ENCODE peak calls at places on chromosomes 3 and 15, in four cellular contexts. One of them, this sample, is unnamed.

GRCh38 chr3:155078959-155079794 is 942 bp upstream of the MME start:
- DNase-seq in mesendoderm: peak; percentile 79
- DNase-seq in esophagus squamous epithelium: no peak
- DNase-seq in cardiac muscle cell: no peak
- DNase-seq in this sample: no peak

GRCh38 chr3:58564456-58565160 is 12.6 kb downstream of the FAM107A start:
- DNase-seq in cardiac muscle cell: no peak
- DNase-seq in mesendoderm: peak; percentile 55
- DNase-seq in esophagus squamous epithelium: no peak
- DNase-seq in this sample: peak; percentile 74

GRCh38 chr3:190883973-190884832 is 21.7 kb upstream of the GMNC start:
- DNase-seq in cardiac muscle cell: peak; percentile 68
- DNase-seq in mesendoderm: peak; percentile 65
- DNase-seq in esophagus squamous epithelium: no peak
- DNase-seq in this sample: no peak

GRCh38 chr15:34360298-34360697 is 6.7 kb downstream of the LPCAT4 start:
- DNase-seq in cardiac muscle cell: no peak
- DNase-seq in mesendoderm: peak; percentile 93
- DNase-seq in esophagus squamous epithelium: no peak
- DNase-seq in this sample: no peak

GRCh38 chr15:45121706-45122417 is 7.7 kb downstream of the DUOXA2 start:
- DNase-seq in mesendoderm: peak; percentile 51
- DNase-seq in cardiac muscle cell: no peak
- DNase-seq in esophagus squamous epithelium: no peak
- DNase-seq in this sample: no peak

GRCh38 chr3:156305672-156306071 is 185.3 kb downstream of the KCNAB1 start:
- DNase-seq in mesendoderm: no peak
- DNase-seq in esophagus squamous epithelium: no peak
- DNase-seq in cardiac muscle cell: no peak
- DNase-seq in this sample: no peak

GRCh38 chr3:7536510-7536909 is 675.6 kb downstream of the GRM7 start:
- DNase-seq in cardiac muscle cell: no peak
- DNase-seq in esophagus squamous epithelium: no peak
- DNase-seq in mesendoderm: no peak
- DNase-seq in this sample: no peak

GRCh38 chr3:181555681-181556080 is 156.0 kb upstream of the SOX2 start:
- DNase-seq in cardiac muscle cell: no peak
- DNase-seq in esophagus squamous epithelium: no peak
- DNase-seq in mesendoderm: no peak
- DNase-seq in this sample: no peak

GRCh38 chr15:65208656-65209055 is 2.6 kb downstream of the CILP start:
- DNase-seq in mesendoderm: peak; percentile 75
- DNase-seq in cardiac muscle cell: no peak
- DNase-seq in esophagus squamous epithelium: no peak
- DNase-seq in this sample: no peak

GRCh38 chr3:71876135-71876534 is 91.2 kb upstream of the PROK2 start:
- DNase-seq in esophagus squamous epithelium: no peak
- DNase-seq in mesendoderm: peak; percentile 28
- DNase-seq in cardiac muscle cell: no peak
- DNase-seq in this sample: no peak

GRCh38 chr3:58482917-58483636 is 8.8 kb upstream of the KCTD6 start:
- DNase-seq in cardiac muscle cell: no peak
- DNase-seq in mesendoderm: no peak
- DNase-seq in esophagus squamous epithelium: no peak
- DNase-seq in this sample: no peak

GRCh38 chr3:9727743-9728142 is 3.8 kb upstream of the BRPF1 start:
- DNase-seq in cardiac muscle cell: no peak
- DNase-seq in mesendoderm: no peak
- DNase-seq in esophagus squamous epithelium: no peak
- DNase-seq in this sample: no peak

GRCh38 chr3:52205727-52206372 is 7.9 kb downstream of the ALAS1 start:
- DNase-seq in mesendoderm: no peak
- DNase-seq in cardiac muscle cell: no peak
- DNase-seq in esophagus squamous epithelium: no peak
- DNase-seq in this sample: no peak

GRCh38 chr15:29103825-29104565 is 165.6 kb downstream of the NSMCE3 start:
- DNase-seq in mesendoderm: peak; percentile 91
- DNase-seq in esophagus squamous epithelium: no peak
- DNase-seq in cardiac muscle cell: peak; percentile 87
- DNase-seq in this sample: no peak

GRCh38 chr3:48433472-48434118 is 3.7 kb upstream of the PLXNB1 start:
- DNase-seq in cardiac muscle cell: no peak
- DNase-seq in mesendoderm: no peak
- DNase-seq in esophagus squamous epithelium: no peak
- DNase-seq in this sample: no peak
- H3K4me3 ChIP-seq in cardiac muscle cell: no peak overlapping the region
- H3K4me3 ChIP-seq in mesendoderm: no peak overlapping the region
- H3K4me3 ChIP-seq in esophagus squamous epithelium: peak overlapping the region; percentile 1
- H3K4me3 ChIP-seq in this sample: peak overlapping the region; percentile 22

DNA sequence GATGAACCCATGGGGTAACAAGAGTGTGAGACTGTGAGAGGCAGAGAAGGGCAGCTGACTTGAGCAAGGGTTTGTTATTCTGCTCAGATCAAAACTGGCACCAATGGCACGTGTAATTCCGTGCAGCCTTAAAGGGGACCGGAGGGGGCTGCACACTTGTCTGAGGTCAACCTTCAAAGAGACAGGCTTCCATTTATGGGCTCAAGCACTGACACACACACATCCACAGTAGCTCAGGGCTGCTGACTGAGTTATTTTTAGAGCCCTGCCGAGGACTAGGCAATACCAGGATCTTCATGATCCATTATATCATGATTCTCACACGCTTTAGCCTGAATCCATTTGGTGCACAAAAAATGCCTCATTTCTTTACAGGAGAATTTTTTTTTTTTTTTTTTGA is 20.6 kb upstream of the SPTBN5 start:
- DNase-seq in esophagus squamous epithelium: no peak
- DNase-seq in cardiac muscle cell: peak; percentile 91
- DNase-seq in mesendoderm: no peak
- DNase-seq in this sample: no peak
- H3K4me1 ChIP-seq in esophagus squamous epithelium: peaks cover 62% of the 10 kb centered on the region
- H3K4me1 ChIP-seq in cardiac muscle cell: peaks cover 64% of the 10 kb centered on the region
- H3K4me1 ChIP-seq in mesendoderm: no peaks in the 10 kb centered on the region
- H3K4me1 ChIP-seq in this sample: peaks cover 13% of the 10 kb centered on the region

GRCh38 chr3:149752051-149752787 is at the start of gene COMMD2:
- DNase-seq in esophagus squamous epithelium: peak; percentile 28
- DNase-seq in cardiac muscle cell: peak; percentile 89
- DNase-seq in mesendoderm: peak; percentile 96
- DNase-seq in this sample: no peak

GRCh38 chr3:149753717-149754116 is 1.4 kb upstream of the COMMD2 start:
- DNase-seq in cardiac muscle cell: no peak
- DNase-seq in mesendoderm: no peak
- DNase-seq in esophagus squamous epithelium: no peak
- DNase-seq in this sample: no peak

GRCh38 chr3:149751551-149751950 is 738 bp downstream of the COMMD2 start:
- DNase-seq in mesendoderm: peak; percentile 33
- DNase-seq in esophagus squamous epithelium: no peak
- DNase-seq in cardiac muscle cell: no peak
- DNase-seq in this sample: no peak

DNA sequence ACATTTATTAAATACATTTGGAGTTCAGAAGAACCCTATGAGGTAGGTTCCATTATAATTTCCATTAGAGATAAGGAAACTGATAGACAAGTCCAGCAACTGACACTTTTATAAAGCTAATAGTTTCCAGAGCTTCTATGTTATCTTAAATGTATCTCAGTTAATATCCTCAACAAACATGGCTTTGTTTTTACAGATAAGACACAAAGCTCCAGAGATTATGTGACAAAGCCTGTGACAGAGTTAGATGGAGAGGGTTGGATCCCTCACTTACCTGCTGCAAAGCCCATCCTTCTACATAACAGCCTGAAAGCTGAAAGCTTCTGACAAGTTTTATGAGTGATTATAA is 473 bp upstream of the COMMD2 start:
- DNase-seq in mesendoderm: peak; percentile 63
- DNase-seq in esophagus squamous epithelium: no peak
- DNase-seq in cardiac muscle cell: no peak
- DNase-seq in this sample: no peak
- H3K4me3 ChIP-seq in mesendoderm: no peak overlapping the region
- H3K4me3 ChIP-seq in esophagus squamous epithelium: peak overlapping the region; percentile 47
- H3K4me3 ChIP-seq in cardiac muscle cell: peak overlapping the region; percentile 93
- H3K4me3 ChIP-seq in this sample: peak overlapping the region; percentile 75

DNA sequence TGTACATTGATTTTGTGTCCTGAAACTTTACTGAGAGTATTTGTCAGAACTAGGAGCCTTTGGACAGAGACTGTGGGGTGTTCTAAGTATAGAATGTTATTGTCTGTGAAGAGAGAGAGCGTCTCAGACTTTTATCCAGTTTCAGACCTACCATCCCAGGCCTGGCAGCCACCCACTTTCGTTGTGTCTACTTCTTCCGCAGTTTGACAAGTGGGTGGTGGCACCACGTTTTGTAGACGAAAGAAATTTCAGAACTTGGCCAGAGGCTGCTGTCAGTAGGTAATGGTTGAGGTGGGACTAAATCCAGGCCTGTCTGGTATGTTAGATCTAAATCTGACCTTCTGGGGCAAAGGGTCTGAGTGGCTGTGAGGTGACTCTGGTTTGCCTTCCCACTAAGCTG is 13.4 kb upstream of the TRAK1 start:
- DNase-seq in esophagus squamous epithelium: no peak
- DNase-seq in mesendoderm: no peak
- DNase-seq in cardiac muscle cell: peak; percentile 50
- DNase-seq in this sample: no peak
- H3K4me1 ChIP-seq in esophagus squamous epithelium: peaks cover 56% of the 10 kb centered on the region
- H3K4me1 ChIP-seq in mesendoderm: peaks cover 8% of the 10 kb centered on the region
- H3K4me1 ChIP-seq in cardiac muscle cell: peaks cover 40% of the 10 kb centered on the region
- H3K4me1 ChIP-seq in this sample: peaks cover 25% of the 10 kb centered on the region

DNA sequence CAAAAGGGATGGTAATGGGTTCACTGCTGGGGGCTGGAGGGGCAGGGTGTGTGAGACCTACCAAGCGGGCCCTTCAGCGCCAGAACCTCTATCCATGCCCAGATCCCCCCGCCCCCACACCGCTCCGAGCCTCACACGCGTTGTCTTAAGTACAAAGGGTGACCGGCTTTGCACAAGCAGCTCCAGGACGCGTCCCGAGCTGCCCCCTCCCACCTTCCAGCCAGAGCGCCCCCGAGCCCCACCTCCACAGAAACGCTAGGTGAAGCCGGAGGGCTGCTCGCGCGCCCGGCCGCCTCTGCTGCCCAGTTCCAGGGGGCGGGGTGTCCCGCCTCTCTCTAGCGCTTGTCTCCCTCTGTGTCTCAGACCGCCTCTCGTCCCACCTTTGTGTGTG is 1.2 kb downstream of the WNT7A start:
- DNase-seq in cardiac muscle cell: peak; percentile 26
- DNase-seq in mesendoderm: peak; percentile 39
- DNase-seq in esophagus squamous epithelium: no peak
- DNase-seq in this sample: no peak
- H3K4me3 ChIP-seq in cardiac muscle cell: peak overlapping the region; percentile 18
- H3K4me3 ChIP-seq in mesendoderm: no peak overlapping the region
- H3K4me3 ChIP-seq in esophagus squamous epithelium: no peak overlapping the region
- H3K4me3 ChIP-seq in this sample: peak overlapping the region; percentile 33

DNA sequence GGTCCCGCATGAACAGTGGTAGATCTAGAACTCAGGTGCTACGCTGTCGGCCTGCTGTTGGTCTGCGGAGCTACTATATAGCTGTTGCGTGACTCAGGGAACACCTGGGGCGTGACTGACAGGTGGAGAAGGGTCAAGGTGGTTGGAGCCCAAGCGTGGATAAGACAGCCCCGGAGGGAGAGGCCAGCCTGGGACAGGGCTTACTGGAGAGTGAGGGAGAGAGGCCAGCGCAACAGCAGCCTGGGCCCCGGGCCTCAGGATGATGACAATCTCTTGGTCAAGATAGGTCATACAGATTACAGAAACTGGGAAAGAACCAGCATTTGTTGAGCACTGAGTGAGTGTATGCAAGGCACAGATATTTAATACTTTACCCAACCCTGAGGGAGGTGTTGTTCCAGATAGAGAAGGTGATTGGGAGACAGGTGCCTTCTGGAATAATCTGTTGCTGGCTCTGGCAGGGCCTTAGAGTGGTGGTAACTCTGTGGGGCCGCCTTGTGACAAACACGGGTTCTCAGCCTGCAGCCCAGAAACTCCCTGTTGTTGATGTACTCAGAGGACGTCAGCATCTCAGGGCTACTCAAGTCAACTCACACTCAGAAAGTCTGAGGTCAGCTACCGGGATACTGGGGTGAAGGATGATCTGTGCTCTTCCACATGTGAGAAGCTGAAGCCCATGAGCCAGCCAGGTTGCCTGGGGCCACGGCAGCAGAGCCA is 265.4 kb upstream of the HES1 start:
- DNase-seq in mesendoderm: peak; percentile 31
- DNase-seq in esophagus squamous epithelium: no peak
- DNase-seq in cardiac muscle cell: no peak
- DNase-seq in this sample: no peak
- H3K4me1 ChIP-seq in mesendoderm: peaks cover 6% of the 10 kb centered on the region
- H3K4me1 ChIP-seq in esophagus squamous epithelium: peaks cover 77% of the 10 kb centered on the region
- H3K4me1 ChIP-seq in cardiac muscle cell: peaks cover 4% of the 10 kb centered on the region
- H3K4me1 ChIP-seq in this sample: peaks cover 30% of the 10 kb centered on the region

GRCh38 chr15:31362886-31363285 is 36.3 kb downstream of the KLF13 start:
- DNase-seq in cardiac muscle cell: no peak
- DNase-seq in mesendoderm: no peak
- DNase-seq in esophagus squamous epithelium: no peak
- DNase-seq in this sample: no peak
- H3K4me3 ChIP-seq in cardiac muscle cell: no peak overlapping the region
- H3K4me3 ChIP-seq in mesendoderm: no peak overlapping the region
- H3K4me3 ChIP-seq in esophagus squamous epithelium: no peak overlapping the region
- H3K4me3 ChIP-seq in this sample: no peak overlapping the region

GRCh38 chr15:58980351-58980939 is 7.0 kb upstream of the RNF111 start:
- DNase-seq in mesendoderm: no peak
- DNase-seq in cardiac muscle cell: peak; percentile 27
- DNase-seq in esophagus squamous epithelium: no peak
- DNase-seq in this sample: no peak
- H3K4me1 ChIP-seq in mesendoderm: no peaks in the 10 kb centered on the region
- H3K4me1 ChIP-seq in cardiac muscle cell: no peaks in the 10 kb centered on the region
- H3K4me1 ChIP-seq in esophagus squamous epithelium: peaks cover 32% of the 10 kb centered on the region
- H3K4me1 ChIP-seq in this sample: peaks cover 4% of the 10 kb centered on the region